ENCODE peak calls at places on chromosome 11, in five cellular contexts. One of them, this sample, is unnamed.

GRCh38 chr11:71223671-71224660 is 28.4 kb downstream of the SHANK2 start:
- DNase-seq in left cardiac atrium: no peak
- DNase-seq in GM23248: no peak
- DNase-seq in stimulated activated CD4-positive, alpha-beta T cell treated with anti-CD3 and anti-CD28 coated beads, Interleukin-15, amount 100 ng/mL, for 48 hours: no peak
- DNase-seq in sciatic nerve: peak
- DNase-seq in this sample: no peak

GRCh38 chr11:110297082-110297725 is 790 bp upstream of the RDX start:
- DNase-seq in stimulated activated CD4-positive, alpha-beta T cell treated with anti-CD3 and anti-CD28 coated beads, Interleukin-15, amount 100 ng/mL, for 48 hours: no peak
- DNase-seq in sciatic nerve: no peak
- DNase-seq in left cardiac atrium: no peak
- DNase-seq in GM23248: peak
- DNase-seq in this sample: peak

GRCh38 chr11:2305862-2306823 is 4.3 kb downstream of the TSPAN32 start:
- DNase-seq in stimulated activated CD4-positive, alpha-beta T cell treated with anti-CD3 and anti-CD28 coated beads, Interleukin-15, amount 100 ng/mL, for 48 hours: no peak
- DNase-seq in GM23248: peak
- DNase-seq in sciatic nerve: peak
- DNase-seq in left cardiac atrium: peak
- DNase-seq in this sample: peak

GRCh38 chr11:119778391-119779194 is 49.6 kb upstream of the NECTIN1 start:
- DNase-seq in sciatic nerve: no peak
- DNase-seq in stimulated activated CD4-positive, alpha-beta T cell treated with anti-CD3 and anti-CD28 coated beads, Interleukin-15, amount 100 ng/mL, for 48 hours: no peak
- DNase-seq in left cardiac atrium: no peak
- DNase-seq in GM23248: no peak
- DNase-seq in this sample: no peak

GRCh38 chr11:3126207-3126865 is 38.8 kb downstream of the OSBPL5 start:
- DNase-seq in stimulated activated CD4-positive, alpha-beta T cell treated with anti-CD3 and anti-CD28 coated beads, Interleukin-15, amount 100 ng/mL, for 48 hours: no peak
- DNase-seq in sciatic nerve: peak
- DNase-seq in GM23248: no peak
- DNase-seq in left cardiac atrium: peak
- DNase-seq in this sample: no peak

GRCh38 chr11:68841718-68842426 is at the start of gene CPT1A:
- DNase-seq in left cardiac atrium: peak
- DNase-seq in sciatic nerve: peak
- DNase-seq in stimulated activated CD4-positive, alpha-beta T cell treated with anti-CD3 and anti-CD28 coated beads, Interleukin-15, amount 100 ng/mL, for 48 hours: peak
- DNase-seq in GM23248: peak
- DNase-seq in this sample: peak

GRCh38 chr11:36608491-36609199 is 10.6 kb upstream of the RAG2 start:
- DNase-seq in stimulated activated CD4-positive, alpha-beta T cell treated with anti-CD3 and anti-CD28 coated beads, Interleukin-15, amount 100 ng/mL, for 48 hours: no peak
- DNase-seq in sciatic nerve: no peak
- DNase-seq in GM23248: no peak
- DNase-seq in left cardiac atrium: no peak
- DNase-seq in this sample: no peak

GRCh38 chr11:827861-828167 is at the start of gene CRACR2B:
- DNase-seq in GM23248: no peak
- DNase-seq in stimulated activated CD4-positive, alpha-beta T cell treated with anti-CD3 and anti-CD28 coated beads, Interleukin-15, amount 100 ng/mL, for 48 hours: no peak
- DNase-seq in left cardiac atrium: no peak
- DNase-seq in sciatic nerve: no peak
- DNase-seq in this sample: no peak

GRCh38 chr11:56296877-56297276 is 4.8 kb upstream of the OR8H1 start:
- DNase-seq in left cardiac atrium: no peak
- DNase-seq in stimulated activated CD4-positive, alpha-beta T cell treated with anti-CD3 and anti-CD28 coated beads, Interleukin-15, amount 100 ng/mL, for 48 hours: no peak
- DNase-seq in GM23248: no peak
- DNase-seq in sciatic nerve: no peak
- DNase-seq in this sample: no peak

GRCh38 chr11:66334605-66335442 is 1.4 kb downstream of the RIN1 start:
- DNase-seq in GM23248: no peak
- DNase-seq in stimulated activated CD4-positive, alpha-beta T cell treated with anti-CD3 and anti-CD28 coated beads, Interleukin-15, amount 100 ng/mL, for 48 hours: no peak
- DNase-seq in sciatic nerve: no peak
- DNase-seq in left cardiac atrium: peak
- DNase-seq in this sample: no peak

GRCh38 chr11:96334219-96334618 is 8.8 kb downstream of the MAML2 start:
- DNase-seq in GM23248: no peak
- DNase-seq in sciatic nerve: no peak
- DNase-seq in stimulated activated CD4-positive, alpha-beta T cell treated with anti-CD3 and anti-CD28 coated beads, Interleukin-15, amount 100 ng/mL, for 48 hours: no peak
- DNase-seq in left cardiac atrium: no peak
- DNase-seq in this sample: no peak

GRCh38 chr11:112584674-112585073 is 324.0 kb upstream of the PLET1 start:
- DNase-seq in GM23248: no peak
- DNase-seq in stimulated activated CD4-positive, alpha-beta T cell treated with anti-CD3 and anti-CD28 coated beads, Interleukin-15, amount 100 ng/mL, for 48 hours: no peak
- DNase-seq in left cardiac atrium: no peak
- DNase-seq in sciatic nerve: no peak
- DNase-seq in this sample: peak

GRCh38 chr11:57644748-57645715 is 4.7 kb downstream of the YPEL4 start:
- DNase-seq in left cardiac atrium: peak
- DNase-seq in stimulated activated CD4-positive, alpha-beta T cell treated with anti-CD3 and anti-CD28 coated beads, Interleukin-15, amount 100 ng/mL, for 48 hours: peak
- DNase-seq in sciatic nerve: peak
- DNase-seq in GM23248: peak
- DNase-seq in this sample: peak

GRCh38 chr11:47899801-47900200 is 51.7 kb upstream of the NUP160 start:
- DNase-seq in stimulated activated CD4-positive, alpha-beta T cell treated with anti-CD3 and anti-CD28 coated beads, Interleukin-15, amount 100 ng/mL, for 48 hours: no peak
- DNase-seq in GM23248: no peak
- DNase-seq in left cardiac atrium: no peak
- DNase-seq in sciatic nerve: no peak
- DNase-seq in this sample: no peak

GRCh38 chr11:64834723-64835615 is 9.5 kb downstream of the CDC42BPG start:
- DNase-seq in sciatic nerve: no peak
- DNase-seq in stimulated activated CD4-positive, alpha-beta T cell treated with anti-CD3 and anti-CD28 coated beads, Interleukin-15, amount 100 ng/mL, for 48 hours: no peak
- DNase-seq in left cardiac atrium: peak
- DNase-seq in GM23248: peak
- DNase-seq in this sample: peak

GRCh38 chr11:134530826-134531225 is 118.8 kb upstream of the B3GAT1 start:
- DNase-seq in stimulated activated CD4-positive, alpha-beta T cell treated with anti-CD3 and anti-CD28 coated beads, Interleukin-15, amount 100 ng/mL, for 48 hours: no peak
- DNase-seq in GM23248: no peak
- DNase-seq in left cardiac atrium: no peak
- DNase-seq in sciatic nerve: peak
- DNase-seq in this sample: no peak

GRCh38 chr11:113577356-113578163 is 102.4 kb upstream of the DRD2 start:
- DNase-seq in left cardiac atrium: no peak
- DNase-seq in stimulated activated CD4-positive, alpha-beta T cell treated with anti-CD3 and anti-CD28 coated beads, Interleukin-15, amount 100 ng/mL, for 48 hours: no peak
- DNase-seq in GM23248: peak
- DNase-seq in sciatic nerve: no peak
- DNase-seq in this sample: no peak

GRCh38 chr11:132125855-132126841 is 755.7 kb downstream of the NTM start:
- DNase-seq in GM23248: peak
- DNase-seq in sciatic nerve: no peak
- DNase-seq in stimulated activated CD4-positive, alpha-beta T cell treated with anti-CD3 and anti-CD28 coated beads, Interleukin-15, amount 100 ng/mL, for 48 hours: no peak
- DNase-seq in left cardiac atrium: no peak
- DNase-seq in this sample: peak

GRCh38 chr11:19953342-19953741 is 206.9 kb downstream of the DBX1 start:
- DNase-seq in stimulated activated CD4-positive, alpha-beta T cell treated with anti-CD3 and anti-CD28 coated beads, Interleukin-15, amount 100 ng/mL, for 48 hours: no peak
- DNase-seq in left cardiac atrium: no peak
- DNase-seq in GM23248: peak
- DNase-seq in sciatic nerve: no peak
- DNase-seq in this sample: peak

GRCh38 chr11:15800121-15800800 is 556.1 kb downstream of the SOX6 start:
- DNase-seq in sciatic nerve: peak
- DNase-seq in GM23248: peak
- DNase-seq in left cardiac atrium: peak
- DNase-seq in stimulated activated CD4-positive, alpha-beta T cell treated with anti-CD3 and anti-CD28 coated beads, Interleukin-15, amount 100 ng/mL, for 48 hours: no peak
- DNase-seq in this sample: peak

GRCh38 chr11:41201156-41201555 is 258.3 kb downstream of the LRRC4C start:
- DNase-seq in left cardiac atrium: no peak
- DNase-seq in sciatic nerve: no peak
- DNase-seq in GM23248: peak
- DNase-seq in stimulated activated CD4-positive, alpha-beta T cell treated with anti-CD3 and anti-CD28 coated beads, Interleukin-15, amount 100 ng/mL, for 48 hours: no peak
- DNase-seq in this sample: peak

GRCh38 chr11:93194673-93195291 is 3.0 kb downstream of the SLC36A4 start:
- DNase-seq in sciatic nerve: no peak
- DNase-seq in stimulated activated CD4-positive, alpha-beta T cell treated with anti-CD3 and anti-CD28 coated beads, Interleukin-15, amount 100 ng/mL, for 48 hours: no peak
- DNase-seq in left cardiac atrium: no peak
- DNase-seq in GM23248: no peak
- DNase-seq in this sample: no peak

GRCh38 chr11:112961751-112962747 is 829 bp downstream of the NCAM1 start:
- DNase-seq in GM23248: peak
- DNase-seq in left cardiac atrium: peak
- DNase-seq in stimulated activated CD4-positive, alpha-beta T cell treated with anti-CD3 and anti-CD28 coated beads, Interleukin-15, amount 100 ng/mL, for 48 hours: no peak
- DNase-seq in sciatic nerve: peak
- DNase-seq in this sample: no peak

GRCh38 chr11:61121917-61122316 is 19.6 kb downstream of the CD5 start:
- DNase-seq in GM23248: no peak
- DNase-seq in stimulated activated CD4-positive, alpha-beta T cell treated with anti-CD3 and anti-CD28 coated beads, Interleukin-15, amount 100 ng/mL, for 48 hours: no peak
- DNase-seq in sciatic nerve: no peak
- DNase-seq in left cardiac atrium: no peak
- DNase-seq in this sample: no peak

GRCh38 chr11:74949748-74950127 is 672 bp downstream of the SPCS2 start:
- DNase-seq in sciatic nerve: no peak
- DNase-seq in stimulated activated CD4-positive, alpha-beta T cell treated with anti-CD3 and anti-CD28 coated beads, Interleukin-15, amount 100 ng/mL, for 48 hours: no peak
- DNase-seq in left cardiac atrium: no peak
- DNase-seq in GM23248: peak
- DNase-seq in this sample: peak

GRCh38 chr11:74257934-74258553 is 53.4 kb downstream of the P4HA3 start:
- DNase-seq in left cardiac atrium: peak
- DNase-seq in sciatic nerve: peak
- DNase-seq in GM23248: peak
- DNase-seq in stimulated activated CD4-positive, alpha-beta T cell treated with anti-CD3 and anti-CD28 coated beads, Interleukin-15, amount 100 ng/mL, for 48 hours: no peak
- DNase-seq in this sample: peak

GRCh38 chr11:126102436-126102894 is 39.8 kb upstream of the CDON start:
- DNase-seq in stimulated activated CD4-positive, alpha-beta T cell treated with anti-CD3 and anti-CD28 coated beads, Interleukin-15, amount 100 ng/mL, for 48 hours: no peak
- DNase-seq in GM23248: peak
- DNase-seq in left cardiac atrium: peak
- DNase-seq in sciatic nerve: peak
- DNase-seq in this sample: no peak

GRCh38 chr11:119370486-119371046 is 10.9 kb downstream of the USP2 start:
- DNase-seq in stimulated activated CD4-positive, alpha-beta T cell treated with anti-CD3 and anti-CD28 coated beads, Interleukin-15, amount 100 ng/mL, for 48 hours: no peak
- DNase-seq in left cardiac atrium: no peak
- DNase-seq in GM23248: peak
- DNase-seq in sciatic nerve: no peak
- DNase-seq in this sample: no peak